ENCODE peak calls at places on chromosomes 7 and 10, in seven cellular contexts. L, P, G, N, T, Z and K are unnamed samples.

GRCh38 chr10:78211476-78212110 is 177.9 kb downstream of the RPS24 start:
- DNase-seq in L (peak; percentile 3), P (peak; percentile 47), G (no peak), N (peak; percentile 18), T (peak; percentile 65), Z (peak; percentile 64), K (no peak)

GRCh38 chr10:66982792-66983481 is 57.1 kb downstream of the LRRTM3 start:
- DNase-seq in L (no peak), P (no peak), G (no peak), N (peak; percentile 5), T (peak; percentile 40), Z (no peak), K (no peak)

GRCh38 chr7:155734445-155734809 is 77.8 kb downstream of the SHH start:
- DNase-seq in L (no peak), P (no peak), G (no peak), N (no peak), T (no peak), Z (no peak), K (no peak)

GRCh38 chr10:70694410-70695179 is 22.3 kb downstream of the ADAMTS14 start:
- DNase-seq in L (no peak), P (no peak), G (no peak), N (no peak), T (no peak), Z (peak; percentile 64), K (no peak)

GRCh38 chr10:132556994-132557441 is 19.4 kb downstream of the INPP5A start:
- DNase-seq in L (no peak), P (no peak), G (no peak), N (no peak), T (no peak), Z (no peak), K (no peak)

GRCh38 chr7:131109011-131109756 is 218.5 kb upstream of the MKLN1 start:
- DNase-seq in L (no peak), P (no peak), G (no peak), N (no peak), T (no peak), Z (peak; percentile 54), K (no peak)

GRCh38 chr7:371119-371778 is 81.3 kb downstream of the FOXL3 start:
- DNase-seq in L (no peak), P (no peak), G (no peak), N (no peak), T (no peak), Z (no peak), K (no peak)

GRCh38 chr10:71995880-71996597 is 31.8 kb downstream of the CHST3 start:
- DNase-seq in L (no peak), P (no peak), G (no peak), N (no peak), T (no peak), Z (no peak), K (no peak)

GRCh38 chr10:125995726-125996304 is 99.5 kb downstream of the FANK1 start:
- DNase-seq in L (no peak), P (no peak), G (no peak), N (no peak), T (no peak), Z (no peak), K (no peak)

GRCh38 chr7:26858735-26859134 is 5.7 kb downstream of the SKAP2 start:
- DNase-seq in L (no peak), P (no peak), G (no peak), N (no peak), T (no peak), Z (no peak), K (no peak)

GRCh38 chr10:113475381-113475807 is 77.5 kb upstream of the HABP2 start:
- DNase-seq in L (peak; percentile 52), P (no peak), G (no peak), N (no peak), T (no peak), Z (peak; percentile 6), K (no peak)